ENCODE peak calls at places on chromosomes 6 and 20, in six cellular contexts. One of them, this sample, is unnamed.

GRCh38 chr20:20546402-20546801 is 166.0 kb downstream of the RALGAPA2 start:
- DNase-seq in A673: no peak
- DNase-seq in right atrium auricular region: no peak
- DNase-seq in BJ: no peak
- DNase-seq in thoracic aorta: no peak
- DNase-seq in endodermal cell: no peak
- DNase-seq in this sample: no peak

GRCh38 chr20:53142225-53142624 is 170.1 kb downstream of the TSHZ2 start:
- DNase-seq in endodermal cell: no peak
- DNase-seq in BJ: no peak
- DNase-seq in right atrium auricular region: no peak
- DNase-seq in thoracic aorta: no peak
- DNase-seq in A673: peak; percentile 67
- DNase-seq in this sample: no peak

GRCh38 chr6:74755748-74756147 is 450.1 kb downstream of the COL12A1 start:
- DNase-seq in endodermal cell: no peak
- DNase-seq in right atrium auricular region: no peak
- DNase-seq in A673: no peak
- DNase-seq in BJ: no peak
- DNase-seq in thoracic aorta: no peak
- DNase-seq in this sample: no peak

GRCh38 chr6:45326698-45327417 is 1.3 kb upstream of the RUNX2 start:
- DNase-seq in BJ: no peak
- DNase-seq in A673: peak; percentile 73
- DNase-seq in right atrium auricular region: no peak
- DNase-seq in endodermal cell: no peak
- DNase-seq in thoracic aorta: no peak
- DNase-seq in this sample: no peak

GRCh38 chr6:93786474-93787330 is 367.3 kb upstream of the EPHA7 start:
- DNase-seq in BJ: no peak
- DNase-seq in A673: peak; percentile 9
- DNase-seq in endodermal cell: peak; percentile 87
- DNase-seq in thoracic aorta: no peak
- DNase-seq in right atrium auricular region: no peak
- DNase-seq in this sample: no peak

GRCh38 chr6:106574729-106575458 is 54.4 kb downstream of the RTN4IP1 start:
- DNase-seq in A673: no peak
- DNase-seq in endodermal cell: no peak
- DNase-seq in BJ: no peak
- DNase-seq in right atrium auricular region: no peak
- DNase-seq in thoracic aorta: no peak
- DNase-seq in this sample: no peak

GRCh38 chr6:112639436-112639835 is 292.3 kb downstream of the RFPL4B start:
- DNase-seq in right atrium auricular region: no peak
- DNase-seq in A673: peak; percentile 65
- DNase-seq in BJ: no peak
- DNase-seq in endodermal cell: no peak
- DNase-seq in thoracic aorta: no peak
- DNase-seq in this sample: no peak

GRCh38 chr20:41072099-41072798 is 43.6 kb downstream of the TOP1 start:
- DNase-seq in thoracic aorta: peak; percentile 14
- DNase-seq in A673: no peak
- DNase-seq in right atrium auricular region: no peak
- DNase-seq in endodermal cell: no peak
- DNase-seq in BJ: peak; percentile 67
- DNase-seq in this sample: no peak

GRCh38 chr6:165939601-165940290 is 227.9 kb downstream of the TBXT start:
- DNase-seq in BJ: no peak
- DNase-seq in endodermal cell: no peak
- DNase-seq in A673: no peak
- DNase-seq in right atrium auricular region: no peak
- DNase-seq in thoracic aorta: no peak
- DNase-seq in this sample: no peak

GRCh38 chr6:13190391-13190790 is 137.9 kb downstream of the TBC1D7 start:
- DNase-seq in right atrium auricular region: no peak
- DNase-seq in BJ: no peak
- DNase-seq in endodermal cell: no peak
- DNase-seq in thoracic aorta: no peak
- DNase-seq in A673: no peak
- DNase-seq in this sample: no peak

GRCh38 chr6:154821638-154822037 is 88.4 kb downstream of the SCAF8 start:
- DNase-seq in A673: no peak
- DNase-seq in thoracic aorta: no peak
- DNase-seq in endodermal cell: no peak
- DNase-seq in BJ: no peak
- DNase-seq in right atrium auricular region: no peak
- DNase-seq in this sample: no peak

GRCh38 chr6:77124604-77125003 is 338.7 kb downstream of the HTR1B start:
- DNase-seq in thoracic aorta: no peak
- DNase-seq in endodermal cell: no peak
- DNase-seq in right atrium auricular region: no peak
- DNase-seq in BJ: no peak
- DNase-seq in A673: no peak
- DNase-seq in this sample: no peak

GRCh38 chr6:143007626-143008025 is 53.1 kb upstream of the AIG1 start:
- DNase-seq in thoracic aorta: no peak
- DNase-seq in A673: no peak
- DNase-seq in BJ: peak; percentile 17
- DNase-seq in right atrium auricular region: no peak
- DNase-seq in endodermal cell: no peak
- DNase-seq in this sample: no peak

GRCh38 chr20:56636701-56637100 is 7.6 kb downstream of the TFAP2C start:
- DNase-seq in endodermal cell: no peak
- DNase-seq in right atrium auricular region: no peak
- DNase-seq in BJ: peak; percentile 94
- DNase-seq in thoracic aorta: no peak
- DNase-seq in A673: no peak
- DNase-seq in this sample: no peak

GRCh38 chr6:154907293-154907692 is 87.8 kb upstream of the TIAM2 start:
- DNase-seq in endodermal cell: no peak
- DNase-seq in right atrium auricular region: no peak
- DNase-seq in A673: no peak
- DNase-seq in thoracic aorta: no peak
- DNase-seq in BJ: no peak
- DNase-seq in this sample: no peak

GRCh38 chr6:157240059-157240959 is 83.0 kb downstream of the TMEM242 start:
- DNase-seq in right atrium auricular region: peak; percentile 82
- DNase-seq in thoracic aorta: peak; percentile 73
- DNase-seq in BJ: no peak
- DNase-seq in endodermal cell: no peak
- DNase-seq in A673: peak; percentile 65
- DNase-seq in this sample: no peak

GRCh38 chr20:18738055-18738454 is 75.5 kb upstream of the SCP2D1 start:
- DNase-seq in A673: no peak
- DNase-seq in BJ: peak; percentile 25
- DNase-seq in thoracic aorta: no peak
- DNase-seq in endodermal cell: no peak
- DNase-seq in right atrium auricular region: no peak
- DNase-seq in this sample: no peak

GRCh38 chr6:113858067-113858604 is 991 bp downstream of the MARCKS start:
- DNase-seq in BJ: no peak
- DNase-seq in A673: peak; percentile 58
- DNase-seq in endodermal cell: peak; percentile 78
- DNase-seq in right atrium auricular region: peak; percentile 60
- DNase-seq in thoracic aorta: no peak
- DNase-seq in this sample: peak; percentile 53

GRCh38 chr6:73969982-73970960 is 274.3 kb downstream of the CD109 start:
- DNase-seq in BJ: peak; percentile 30
- DNase-seq in thoracic aorta: no peak
- DNase-seq in endodermal cell: peak; percentile 49
- DNase-seq in A673: peak; percentile 76
- DNase-seq in right atrium auricular region: no peak
- DNase-seq in this sample: no peak

GRCh38 chr6:159788757-159789376 is 535 bp downstream of the TCP1 start:
- DNase-seq in endodermal cell: peak; percentile 65
- DNase-seq in BJ: no peak
- DNase-seq in thoracic aorta: no peak
- DNase-seq in right atrium auricular region: peak; percentile 60
- DNase-seq in A673: peak; percentile 15
- DNase-seq in this sample: peak; percentile 56

GRCh38 chr6:130765181-130765727 is 62.0 kb upstream of the SMLR1 start:
- DNase-seq in thoracic aorta: no peak
- DNase-seq in A673: no peak
- DNase-seq in right atrium auricular region: no peak
- DNase-seq in BJ: no peak
- DNase-seq in endodermal cell: no peak
- DNase-seq in this sample: no peak

GRCh38 chr20:63842258-63842657 is 11.2 kb upstream of the ZBTB46 start:
- DNase-seq in thoracic aorta: no peak
- DNase-seq in BJ: no peak
- DNase-seq in A673: no peak
- DNase-seq in endodermal cell: no peak
- DNase-seq in right atrium auricular region: no peak
- DNase-seq in this sample: no peak

GRCh38 chr6:35681298-35681697 is 7.4 kb downstream of the FKBP5 start:
- DNase-seq in BJ: no peak
- DNase-seq in A673: no peak
- DNase-seq in endodermal cell: no peak
- DNase-seq in right atrium auricular region: no peak
- DNase-seq in thoracic aorta: no peak
- DNase-seq in this sample: no peak

GRCh38 chr6:161422710-161423109 is 148.8 kb upstream of the AGPAT4 start:
- DNase-seq in BJ: no peak
- DNase-seq in A673: no peak
- DNase-seq in endodermal cell: no peak
- DNase-seq in right atrium auricular region: no peak
- DNase-seq in thoracic aorta: no peak
- DNase-seq in this sample: no peak

GRCh38 chr6:26240981-26241770 is 123.8 kb upstream of the BTN3A2 start:
- DNase-seq in thoracic aorta: no peak
- DNase-seq in endodermal cell: peak; percentile 54
- DNase-seq in A673: peak; percentile 53
- DNase-seq in right atrium auricular region: no peak
- DNase-seq in BJ: no peak
- DNase-seq in this sample: peak; percentile 27

GRCh38 chr6:134196568-134197301 is 121.2 kb downstream of the SGK1 start:
- DNase-seq in right atrium auricular region: no peak
- DNase-seq in BJ: no peak
- DNase-seq in endodermal cell: no peak
- DNase-seq in thoracic aorta: no peak
- DNase-seq in A673: no peak
- DNase-seq in this sample: no peak

GRCh38 chr6:111523484-111524166 is 40.6 kb upstream of the REV3L start:
- DNase-seq in thoracic aorta: no peak
- DNase-seq in right atrium auricular region: no peak
- DNase-seq in BJ: no peak
- DNase-seq in endodermal cell: no peak
- DNase-seq in A673: no peak
- DNase-seq in this sample: no peak

GRCh38 chr6:161261797-161262196 is 12.1 kb downstream of the AGPAT4 start:
- DNase-seq in right atrium auricular region: no peak
- DNase-seq in endodermal cell: no peak
- DNase-seq in BJ: no peak
- DNase-seq in A673: no peak
- DNase-seq in thoracic aorta: no peak
- DNase-seq in this sample: no peak

GRCh38 chr6:72547020-72547419 is 74.8 kb upstream of the KCNQ5 start:
- DNase-seq in endodermal cell: no peak
- DNase-seq in A673: no peak
- DNase-seq in BJ: no peak
- DNase-seq in thoracic aorta: no peak
- DNase-seq in right atrium auricular region: no peak
- DNase-seq in this sample: no peak

GRCh38 chr20:34312544-34313217 is 9.5 kb upstream of the AHCY start:
- DNase-seq in endodermal cell: peak; percentile 98
- DNase-seq in right atrium auricular region: peak; percentile 88
- DNase-seq in BJ: no peak
- DNase-seq in A673: peak; percentile 93
- DNase-seq in thoracic aorta: peak; percentile 42
- DNase-seq in this sample: peak; percentile 89
- H3K4me3 ChIP-seq in endodermal cell: peak overlapping the region; percentile 10
- H3K4me3 ChIP-seq in right atrium auricular region: peak overlapping the region; percentile 30
- H3K4me3 ChIP-seq in BJ: peak overlapping the region; percentile 3
- H3K4me3 ChIP-seq in A673: peak overlapping the region; percentile 31
- H3K4me3 ChIP-seq in thoracic aorta: peak overlapping the region; percentile 43
- H3K4me3 ChIP-seq in this sample: no peak overlapping the region

DNA sequence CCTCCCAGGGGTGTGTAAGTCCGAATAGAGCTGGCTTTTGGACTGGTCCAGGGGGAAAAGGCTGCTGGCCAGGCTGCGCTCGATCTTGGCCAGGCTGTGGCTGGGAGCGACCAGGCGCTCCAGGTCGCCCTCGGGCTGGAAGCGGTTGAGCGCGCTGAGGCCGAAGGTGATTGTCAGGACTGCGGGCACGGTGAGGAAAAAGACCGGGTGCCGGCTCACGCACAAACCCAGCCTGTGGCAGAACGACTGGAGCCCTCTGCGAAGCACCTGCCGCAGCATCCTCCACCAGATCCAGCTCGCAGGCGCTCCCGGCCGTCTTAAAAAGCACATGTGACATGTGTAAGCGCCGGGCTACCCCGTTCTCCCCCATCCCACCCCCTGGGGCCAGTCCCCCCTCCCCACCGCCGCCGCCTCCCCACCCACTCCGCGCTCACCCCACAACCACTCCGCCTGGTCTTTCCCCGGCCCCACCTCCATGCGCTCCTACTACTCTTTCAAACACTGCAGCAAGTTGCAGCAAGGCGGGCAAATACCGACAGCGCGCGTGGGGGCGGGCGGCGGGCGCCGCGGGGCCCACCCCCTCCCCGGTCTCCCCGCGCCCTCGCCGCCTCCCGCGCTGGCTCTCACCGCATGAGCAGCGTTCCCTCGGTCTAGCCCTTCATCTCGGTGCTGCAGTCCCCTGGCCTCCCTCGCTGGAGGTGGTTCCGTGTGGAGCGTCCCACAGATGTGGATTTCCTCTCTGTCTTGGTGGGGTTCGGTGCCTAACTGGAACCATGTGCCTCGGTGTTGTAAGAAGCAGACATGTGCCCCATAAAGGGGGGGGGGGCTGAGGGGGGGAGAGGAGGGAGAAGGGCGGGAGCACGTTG is 42.4 kb downstream of the PTCHD4 start:
- DNase-seq in BJ: no peak
- DNase-seq in endodermal cell: peak; percentile 77
- DNase-seq in thoracic aorta: no peak
- DNase-seq in right atrium auricular region: no peak
- DNase-seq in A673: no peak
- DNase-seq in this sample: peak; percentile 7
- H3K4me3 ChIP-seq in BJ: peak overlapping the region; percentile 21
- H3K4me3 ChIP-seq in endodermal cell: no peak overlapping the region
- H3K4me3 ChIP-seq in thoracic aorta: peak overlapping the region; percentile 64
- H3K4me3 ChIP-seq in right atrium auricular region: peak overlapping the region; percentile 42
- H3K4me3 ChIP-seq in A673: peak overlapping the region; percentile 32
- H3K4me3 ChIP-seq in this sample: no peak overlapping the region

GRCh38 chr20:45813489-45813888 is 1.0 kb downstream of the UBE2C start:
- DNase-seq in A673: no peak
- DNase-seq in endodermal cell: no peak
- DNase-seq in thoracic aorta: no peak
- DNase-seq in BJ: no peak
- DNase-seq in right atrium auricular region: no peak
- DNase-seq in this sample: no peak
- H3K4me3 ChIP-seq in A673: peak overlapping the region; percentile 96
- H3K4me3 ChIP-seq in endodermal cell: peak overlapping the region; percentile 87
- H3K4me3 ChIP-seq in thoracic aorta: no peak overlapping the region
- H3K4me3 ChIP-seq in BJ: peak overlapping the region; percentile 60
- H3K4me3 ChIP-seq in right atrium auricular region: peak overlapping the region; percentile 65
- H3K4me3 ChIP-seq in this sample: no peak overlapping the region

DNA sequence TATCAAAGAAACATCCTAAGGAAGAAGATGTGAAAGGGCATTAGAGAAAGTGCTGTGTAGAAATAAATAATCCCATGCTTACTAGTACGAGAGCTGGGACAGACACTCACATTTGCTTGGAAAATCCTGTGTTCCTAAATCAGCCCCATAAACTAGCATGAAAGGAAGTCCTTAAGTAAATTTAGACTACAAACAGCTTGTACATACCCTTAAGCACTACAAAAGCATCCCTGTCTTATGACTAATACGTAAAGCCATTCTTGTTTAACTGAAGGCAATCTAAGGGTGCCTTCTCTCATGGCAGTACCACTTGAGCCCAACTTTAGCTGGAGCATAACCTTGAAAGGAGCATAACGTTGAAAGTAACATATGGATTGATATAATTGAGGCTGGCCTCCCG is 15.4 kb upstream of the FOXQ1 start:
- DNase-seq in right atrium auricular region: no peak
- DNase-seq in BJ: no peak
- DNase-seq in A673: no peak
- DNase-seq in endodermal cell: no peak
- DNase-seq in thoracic aorta: no peak
- DNase-seq in this sample: no peak
- H3K4me3 ChIP-seq in right atrium auricular region: no peak overlapping the region
- H3K4me3 ChIP-seq in BJ: no peak overlapping the region
- H3K4me3 ChIP-seq in A673: no peak overlapping the region
- H3K4me3 ChIP-seq in endodermal cell: no peak overlapping the region
- H3K4me3 ChIP-seq in thoracic aorta: no peak overlapping the region
- H3K4me3 ChIP-seq in this sample: no peak overlapping the region

This sample was measured in thyroid gland.